ENCODE peak calls at places on chromosomes 16 and 17, in five cellular contexts. One of them, this sample, is unnamed.

GRCh38 chr17:11241611-11242226 is 706 bp downstream of the SHISA6 start:
- DNase-seq in choroid plexus epithelial cell: no peak
- DNase-seq in psoas muscle: peak; percentile 20
- DNase-seq in thoracic aorta: no peak
- DNase-seq in CD4-positive, CD25-positive, alpha-beta regulatory T cell: no peak
- DNase-seq in this sample: no peak

GRCh38 chr17:41539979-41540701 is 12.0 kb upstream of the KRT19 start:
- DNase-seq in choroid plexus epithelial cell: no peak
- DNase-seq in psoas muscle: no peak
- DNase-seq in thoracic aorta: no peak
- DNase-seq in CD4-positive, CD25-positive, alpha-beta regulatory T cell: no peak
- DNase-seq in this sample: no peak

GRCh38 chr17:2303278-2304188 is at the start of the genes SMG6 and SRR:
- DNase-seq in choroid plexus epithelial cell: peak; percentile 88
- DNase-seq in psoas muscle: peak; percentile 95
- DNase-seq in thoracic aorta: peak; percentile 60
- DNase-seq in CD4-positive, CD25-positive, alpha-beta regulatory T cell: peak; percentile 93
- DNase-seq in this sample: peak; percentile 95

GRCh38 chr17:14225153-14226004 is 11.3 kb downstream of the CDRT15 start:
- DNase-seq in choroid plexus epithelial cell: no peak
- DNase-seq in psoas muscle: no peak
- DNase-seq in thoracic aorta: no peak
- DNase-seq in CD4-positive, CD25-positive, alpha-beta regulatory T cell: no peak
- DNase-seq in this sample: no peak

GRCh38 chr17:70137451-70138230 is 31.7 kb upstream of the KCNJ2 start:
- DNase-seq in choroid plexus epithelial cell: peak; percentile 98
- DNase-seq in psoas muscle: peak; percentile 61
- DNase-seq in thoracic aorta: peak; percentile 4
- DNase-seq in CD4-positive, CD25-positive, alpha-beta regulatory T cell: no peak
- DNase-seq in this sample: peak; percentile 83

GRCh38 chr17:69710926-69711325 is 296.4 kb downstream of the MAP2K6 start:
- DNase-seq in choroid plexus epithelial cell: no peak
- DNase-seq in psoas muscle: no peak
- DNase-seq in thoracic aorta: no peak
- DNase-seq in CD4-positive, CD25-positive, alpha-beta regulatory T cell: no peak
- DNase-seq in this sample: no peak

GRCh38 chr17:80141463-80142165 is 5.3 kb downstream of the EIF4A3 start:
- DNase-seq in choroid plexus epithelial cell: no peak
- DNase-seq in psoas muscle: no peak
- DNase-seq in thoracic aorta: no peak
- DNase-seq in CD4-positive, CD25-positive, alpha-beta regulatory T cell: no peak
- DNase-seq in this sample: no peak

GRCh38 chr16:57045694-57046381 is 46.5 kb upstream of the CPNE2 start:
- DNase-seq in choroid plexus epithelial cell: peak; percentile 79
- DNase-seq in psoas muscle: peak; percentile 75
- DNase-seq in thoracic aorta: peak; percentile 55
- DNase-seq in CD4-positive, CD25-positive, alpha-beta regulatory T cell: no peak
- DNase-seq in this sample: peak; percentile 84

GRCh38 chr17:52297230-52298010 is 138.9 kb upstream of the CA10 start:
- DNase-seq in choroid plexus epithelial cell: no peak
- DNase-seq in psoas muscle: no peak
- DNase-seq in thoracic aorta: no peak
- DNase-seq in CD4-positive, CD25-positive, alpha-beta regulatory T cell: no peak
- DNase-seq in this sample: no peak

DNA sequence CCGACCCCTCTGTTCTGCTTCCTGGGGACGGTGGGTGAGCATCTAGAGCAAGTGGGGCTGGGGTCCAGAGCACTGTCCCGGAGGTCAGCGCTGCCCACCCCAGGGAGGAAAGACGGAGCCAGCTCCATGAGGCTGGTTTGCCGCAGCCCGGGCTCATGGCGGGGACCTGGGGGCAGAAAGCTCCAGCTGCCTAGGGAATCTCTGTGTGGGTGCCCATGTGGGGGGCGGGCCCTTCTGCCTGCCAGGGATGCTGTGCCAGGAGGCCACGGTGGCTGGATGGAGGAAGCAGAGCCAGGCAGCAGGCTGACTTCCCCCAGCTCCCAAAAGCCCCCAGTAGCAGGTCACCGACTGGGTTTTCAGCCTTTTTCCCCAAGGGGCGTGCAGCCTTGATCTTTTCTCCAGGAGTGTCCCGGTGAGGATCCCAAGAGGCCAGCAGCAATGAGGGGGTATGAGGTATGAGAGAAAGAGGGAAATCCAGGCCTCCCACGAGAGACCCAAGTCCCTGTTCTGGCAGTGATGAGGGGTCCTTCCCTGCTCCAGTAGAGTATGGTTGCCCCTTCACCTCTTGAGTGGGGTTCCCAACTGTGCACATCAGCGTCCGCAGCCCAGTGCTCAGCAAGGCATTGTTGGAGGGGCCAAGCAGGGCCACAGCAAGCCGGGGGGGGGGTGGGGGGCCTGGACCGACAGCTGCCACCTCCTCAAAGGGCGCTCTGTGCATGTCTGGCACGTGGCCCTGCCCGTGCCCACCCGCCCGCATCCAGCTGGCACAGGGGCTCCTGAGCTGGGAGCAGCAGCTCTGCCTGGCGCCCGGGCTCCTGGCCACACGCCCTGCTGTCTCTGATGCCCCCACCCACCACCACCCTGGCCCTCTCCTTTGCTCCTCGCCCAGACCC is 15.6 kb upstream of the BCAR1 start:
- DNase-seq in choroid plexus epithelial cell: no peak
- DNase-seq in psoas muscle: no peak
- DNase-seq in thoracic aorta: no peak
- DNase-seq in CD4-positive, CD25-positive, alpha-beta regulatory T cell: no peak
- DNase-seq in this sample: no peak
- H3K4me3 ChIP-seq in choroid plexus epithelial cell: no peak overlapping the region
- H3K4me3 ChIP-seq in psoas muscle: peak overlapping the region; percentile 100
- H3K4me3 ChIP-seq in thoracic aorta: no peak overlapping the region
- H3K4me3 ChIP-seq in CD4-positive, CD25-positive, alpha-beta regulatory T cell: no peak overlapping the region
- H3K4me3 ChIP-seq in this sample: peak overlapping the region; percentile 84

DNA sequence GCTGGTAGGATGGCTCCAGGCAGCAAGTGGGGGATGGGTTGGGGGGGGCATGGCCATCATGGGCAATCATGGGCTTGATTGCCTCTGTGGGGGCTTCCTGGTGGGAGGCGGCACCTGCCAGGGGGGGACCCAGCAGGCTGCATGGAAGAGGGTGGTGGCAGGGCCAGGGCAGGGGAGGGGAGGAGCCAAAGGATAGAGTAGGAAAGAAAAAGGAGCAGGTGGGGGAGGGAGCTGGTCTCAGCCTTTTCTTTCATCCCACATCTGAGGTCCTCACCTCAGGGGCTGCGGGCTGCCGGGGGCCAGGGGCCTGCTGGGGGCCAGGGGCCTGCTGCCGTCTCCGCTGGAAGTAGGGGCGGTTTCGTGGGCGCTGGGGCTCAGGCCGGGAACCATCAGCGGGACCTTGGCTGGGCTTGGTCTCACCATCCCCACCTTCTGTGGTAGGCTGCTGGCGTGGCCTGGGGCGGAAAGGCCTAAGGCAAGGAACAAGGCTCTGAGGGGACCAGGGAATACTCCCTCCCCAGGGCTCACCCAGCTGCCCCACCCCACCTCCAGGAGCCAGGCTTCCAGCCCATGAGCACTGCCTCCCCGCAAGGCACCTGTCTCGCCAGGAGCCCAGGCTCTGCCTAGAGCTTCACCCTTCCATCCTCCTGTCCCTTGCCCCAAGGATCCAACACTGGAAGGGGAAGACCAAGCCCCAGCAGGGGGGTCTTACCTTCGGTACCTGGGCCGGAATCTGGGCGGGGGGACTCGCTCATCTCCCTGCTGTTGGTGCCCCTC is 5.0 kb downstream of the YBX2 start:
- DNase-seq in choroid plexus epithelial cell: no peak
- DNase-seq in psoas muscle: no peak
- DNase-seq in thoracic aorta: no peak
- DNase-seq in CD4-positive, CD25-positive, alpha-beta regulatory T cell: no peak
- DNase-seq in this sample: no peak
- H3K4me3 ChIP-seq in choroid plexus epithelial cell: no peak overlapping the region
- H3K4me3 ChIP-seq in psoas muscle: no peak overlapping the region
- H3K4me3 ChIP-seq in thoracic aorta: no peak overlapping the region
- H3K4me3 ChIP-seq in CD4-positive, CD25-positive, alpha-beta regulatory T cell: no peak overlapping the region
- H3K4me3 ChIP-seq in this sample: no peak overlapping the region

GRCh38 chr17:82021728-82022309 is 859 bp downstream of the CENPX start:
- DNase-seq in choroid plexus epithelial cell: no peak
- DNase-seq in psoas muscle: no peak
- DNase-seq in thoracic aorta: no peak
- DNase-seq in CD4-positive, CD25-positive, alpha-beta regulatory T cell: no peak
- DNase-seq in this sample: no peak

GRCh38 chr17:82019208-82019727 is 3.4 kb downstream of the CENPX start:
- DNase-seq in choroid plexus epithelial cell: no peak
- DNase-seq in psoas muscle: no peak
- DNase-seq in thoracic aorta: no peak
- DNase-seq in CD4-positive, CD25-positive, alpha-beta regulatory T cell: no peak
- DNase-seq in this sample: no peak

GRCh38 chr17:82022310-82022980 is at the start of gene CENPX:
- DNase-seq in choroid plexus epithelial cell: no peak
- DNase-seq in psoas muscle: no peak
- DNase-seq in thoracic aorta: no peak
- DNase-seq in CD4-positive, CD25-positive, alpha-beta regulatory T cell: no peak
- DNase-seq in this sample: no peak

GRCh38 chr17:82019905-82020873 is 2.5 kb downstream of the CENPX start:
- DNase-seq in choroid plexus epithelial cell: no peak
- DNase-seq in psoas muscle: peak; percentile 68
- DNase-seq in thoracic aorta: no peak
- DNase-seq in CD4-positive, CD25-positive, alpha-beta regulatory T cell: peak; percentile 34
- DNase-seq in this sample: no peak

GRCh38 chr17:82020874-82021727 is 1.6 kb downstream of the CENPX start:
- DNase-seq in choroid plexus epithelial cell: peak; percentile 77
- DNase-seq in psoas muscle: peak; percentile 74
- DNase-seq in thoracic aorta: no peak
- DNase-seq in CD4-positive, CD25-positive, alpha-beta regulatory T cell: no peak
- DNase-seq in this sample: peak; percentile 77
- H3K4me3 ChIP-seq in choroid plexus epithelial cell: peak overlapping the region; percentile 21
- H3K4me3 ChIP-seq in psoas muscle: peak overlapping the region; percentile 91
- H3K4me3 ChIP-seq in thoracic aorta: peak overlapping the region; percentile 89
- H3K4me3 ChIP-seq in CD4-positive, CD25-positive, alpha-beta regulatory T cell: peak overlapping the region; percentile 48
- H3K4me3 ChIP-seq in this sample: no peak overlapping the region

GRCh38 chr16:67395458-67396158 is 2.3 kb upstream of the TPPP3 start:
- DNase-seq in choroid plexus epithelial cell: no peak
- DNase-seq in psoas muscle: no peak
- DNase-seq in thoracic aorta: no peak
- DNase-seq in CD4-positive, CD25-positive, alpha-beta regulatory T cell: no peak
- DNase-seq in this sample: no peak

GRCh38 chr16:67396159-67396774 is 3.0 kb upstream of the TPPP3 start:
- DNase-seq in choroid plexus epithelial cell: peak; percentile 58
- DNase-seq in psoas muscle: peak; percentile 81
- DNase-seq in thoracic aorta: peak; percentile 58
- DNase-seq in CD4-positive, CD25-positive, alpha-beta regulatory T cell: no peak
- DNase-seq in this sample: peak; percentile 76

GRCh38 chr16:67394271-67395104 is 1.2 kb upstream of the TPPP3 start:
- DNase-seq in choroid plexus epithelial cell: no peak
- DNase-seq in psoas muscle: no peak
- DNase-seq in thoracic aorta: no peak
- DNase-seq in CD4-positive, CD25-positive, alpha-beta regulatory T cell: no peak
- DNase-seq in this sample: no peak

GRCh38 chr16:67393790-67394270 is 532 bp upstream of the TPPP3 start:
- DNase-seq in choroid plexus epithelial cell: no peak
- DNase-seq in psoas muscle: no peak
- DNase-seq in thoracic aorta: no peak
- DNase-seq in CD4-positive, CD25-positive, alpha-beta regulatory T cell: no peak
- DNase-seq in this sample: peak; percentile 65

GRCh38 chr16:67395105-67395457 is 1.8 kb upstream of the TPPP3 start:
- DNase-seq in choroid plexus epithelial cell: no peak
- DNase-seq in psoas muscle: no peak
- DNase-seq in thoracic aorta: no peak
- DNase-seq in CD4-positive, CD25-positive, alpha-beta regulatory T cell: no peak
- DNase-seq in this sample: no peak
- H3K4me3 ChIP-seq in choroid plexus epithelial cell: no peak overlapping the region
- H3K4me3 ChIP-seq in psoas muscle: no peak overlapping the region
- H3K4me3 ChIP-seq in thoracic aorta: peak overlapping the region; percentile 74
- H3K4me3 ChIP-seq in CD4-positive, CD25-positive, alpha-beta regulatory T cell: no peak overlapping the region
- H3K4me3 ChIP-seq in this sample: no peak overlapping the region

GRCh38 chr17:63974594-63975192 is 2.0 kb upstream of the SCN4A start:
- DNase-seq in choroid plexus epithelial cell: peak; percentile 31
- DNase-seq in psoas muscle: peak; percentile 42
- DNase-seq in thoracic aorta: no peak
- DNase-seq in CD4-positive, CD25-positive, alpha-beta regulatory T cell: no peak
- DNase-seq in this sample: no peak

GRCh38 chr17:63975541-63976092 is 2.9 kb upstream of the SCN4A start:
- DNase-seq in choroid plexus epithelial cell: no peak
- DNase-seq in psoas muscle: no peak
- DNase-seq in thoracic aorta: no peak
- DNase-seq in CD4-positive, CD25-positive, alpha-beta regulatory T cell: no peak
- DNase-seq in this sample: no peak

GRCh38 chr17:63976702-63977101 is 4.0 kb upstream of the SCN4A start:
- DNase-seq in choroid plexus epithelial cell: no peak
- DNase-seq in psoas muscle: no peak
- DNase-seq in thoracic aorta: no peak
- DNase-seq in CD4-positive, CD25-positive, alpha-beta regulatory T cell: no peak
- DNase-seq in this sample: no peak

GRCh38 chr17:63973930-63974593 is 1.3 kb upstream of the SCN4A start:
- DNase-seq in choroid plexus epithelial cell: no peak
- DNase-seq in psoas muscle: peak; percentile 77
- DNase-seq in thoracic aorta: no peak
- DNase-seq in CD4-positive, CD25-positive, alpha-beta regulatory T cell: no peak
- DNase-seq in this sample: no peak

GRCh38 chr17:63978266-63979200 is 5.8 kb upstream of the SCN4A start:
- DNase-seq in choroid plexus epithelial cell: no peak
- DNase-seq in psoas muscle: no peak
- DNase-seq in thoracic aorta: no peak
- DNase-seq in CD4-positive, CD25-positive, alpha-beta regulatory T cell: no peak
- DNase-seq in this sample: no peak
- H3K4me3 ChIP-seq in choroid plexus epithelial cell: no peak overlapping the region
- H3K4me3 ChIP-seq in psoas muscle: no peak overlapping the region
- H3K4me3 ChIP-seq in thoracic aorta: no peak overlapping the region
- H3K4me3 ChIP-seq in CD4-positive, CD25-positive, alpha-beta regulatory T cell: no peak overlapping the region
- H3K4me3 ChIP-seq in this sample: no peak overlapping the region

This sample was measured in tibial artery.